ENCODE peak calls at places on chromosomes 3 and 15, in five cellular contexts. One of them, this sample, is unnamed.

GRCh38 chr3:53949541-53949940 is 57.9 kb upstream of the SELENOK start:
- DNase-seq in GM23338: no peak
- DNase-seq in hepatocyte: no peak
- DNase-seq in CD8-positive, alpha-beta T cell: no peak
- DNase-seq in astrocyte of the spinal cord: no peak
- DNase-seq in this sample: no peak

GRCh38 chr3:138799822-138800221 is 34.9 kb downstream of the PIK3CB start:
- DNase-seq in GM23338: no peak
- DNase-seq in hepatocyte: peak
- DNase-seq in CD8-positive, alpha-beta T cell: no peak
- DNase-seq in astrocyte of the spinal cord: no peak
- DNase-seq in this sample: no peak

GRCh38 chr15:74240002-74240568 is 4.0 kb downstream of the CCDC33 start:
- DNase-seq in GM23338: peak
- DNase-seq in hepatocyte: peak
- DNase-seq in CD8-positive, alpha-beta T cell: no peak
- DNase-seq in astrocyte of the spinal cord: peak
- DNase-seq in this sample: no peak

GRCh38 chr15:59170295-59170881 is 36.3 kb upstream of the LDHAL6B start:
- DNase-seq in GM23338: peak
- DNase-seq in hepatocyte: peak
- DNase-seq in CD8-positive, alpha-beta T cell: no peak
- DNase-seq in astrocyte of the spinal cord: peak
- DNase-seq in this sample: no peak

GRCh38 chr15:62958944-62959343 is 83.6 kb upstream of the TPM1 start:
- DNase-seq in GM23338: no peak
- DNase-seq in hepatocyte: no peak
- DNase-seq in CD8-positive, alpha-beta T cell: no peak
- DNase-seq in astrocyte of the spinal cord: no peak
- DNase-seq in this sample: no peak

GRCh38 chr3:139005356-139005993 is 593 bp downstream of the PRR23A start:
- DNase-seq in GM23338: no peak
- DNase-seq in hepatocyte: no peak
- DNase-seq in CD8-positive, alpha-beta T cell: no peak
- DNase-seq in astrocyte of the spinal cord: no peak
- DNase-seq in this sample: no peak

GRCh38 chr3:27554706-27555105 is 70.5 kb upstream of the SLC4A7 start:
- DNase-seq in GM23338: no peak
- DNase-seq in hepatocyte: no peak
- DNase-seq in CD8-positive, alpha-beta T cell: no peak
- DNase-seq in astrocyte of the spinal cord: no peak
- DNase-seq in this sample: no peak

GRCh38 chr3:126490619-126491018 is 14.9 kb upstream of the ZXDC start:
- DNase-seq in GM23338: peak
- DNase-seq in hepatocyte: peak
- DNase-seq in CD8-positive, alpha-beta T cell: no peak
- DNase-seq in astrocyte of the spinal cord: no peak
- DNase-seq in this sample: no peak

GRCh38 chr3:74066456-74066855 is 441.7 kb upstream of the PDZRN3 start:
- DNase-seq in GM23338: peak
- DNase-seq in hepatocyte: no peak
- DNase-seq in CD8-positive, alpha-beta T cell: no peak
- DNase-seq in astrocyte of the spinal cord: no peak
- DNase-seq in this sample: no peak

DNA sequence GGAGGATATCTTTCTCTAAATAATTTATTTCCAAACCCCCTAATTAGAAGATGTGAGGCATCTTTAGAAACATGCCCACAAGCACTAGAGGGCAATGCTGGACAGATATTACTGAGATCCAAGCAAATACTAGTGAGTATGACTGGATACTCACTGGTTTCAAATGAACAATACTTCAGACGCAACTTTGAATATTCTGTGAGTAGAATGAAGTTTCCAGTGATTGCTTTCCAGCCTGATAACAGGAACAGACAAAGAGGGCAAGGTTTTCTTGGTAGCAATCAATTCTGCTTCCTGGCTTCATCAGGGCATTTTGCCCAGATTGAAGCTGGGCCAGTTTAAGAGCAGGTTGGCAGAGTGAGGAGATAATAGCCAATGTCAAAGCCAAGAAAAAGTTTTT is 442.6 kb upstream of the PDZRN3 start:
- DNase-seq in GM23338: peak
- DNase-seq in hepatocyte: peak
- DNase-seq in CD8-positive, alpha-beta T cell: no peak
- DNase-seq in astrocyte of the spinal cord: peak
- DNase-seq in this sample: no peak
- TF ChIP-seq CTCF in GM23338: peak
- TF ChIP-seq CTCF in hepatocyte: peak
- TF ChIP-seq CTCF in CD8-positive, alpha-beta T cell: no peak
- TF ChIP-seq CTCF in astrocyte of the spinal cord: peak
- TF ChIP-seq CTCF in this sample: no peak

GRCh38 chr15:100911086-100911485 is 8.1 kb upstream of the LRRK1 start:
- DNase-seq in GM23338: no peak
- DNase-seq in hepatocyte: no peak
- DNase-seq in CD8-positive, alpha-beta T cell: no peak
- DNase-seq in astrocyte of the spinal cord: no peak
- DNase-seq in this sample: no peak

GRCh38 chr15:100918690-100919480 is at the start of gene LRRK1:
- DNase-seq in GM23338: peak
- DNase-seq in hepatocyte: peak
- DNase-seq in CD8-positive, alpha-beta T cell: no peak
- DNase-seq in astrocyte of the spinal cord: peak
- DNase-seq in this sample: peak

GRCh38 chr15:100918034-100918689 is 995 bp upstream of the LRRK1 start:
- DNase-seq in GM23338: peak
- DNase-seq in hepatocyte: peak
- DNase-seq in CD8-positive, alpha-beta T cell: peak
- DNase-seq in astrocyte of the spinal cord: peak
- DNase-seq in this sample: peak

GRCh38 chr15:100913961-100914360 is 5.2 kb upstream of the LRRK1 start:
- DNase-seq in GM23338: no peak
- DNase-seq in hepatocyte: no peak
- DNase-seq in CD8-positive, alpha-beta T cell: no peak
- DNase-seq in astrocyte of the spinal cord: no peak
- DNase-seq in this sample: no peak

GRCh38 chr15:100914876-100915275 is 4.3 kb upstream of the LRRK1 start:
- DNase-seq in GM23338: peak
- DNase-seq in hepatocyte: no peak
- DNase-seq in CD8-positive, alpha-beta T cell: no peak
- DNase-seq in astrocyte of the spinal cord: no peak
- DNase-seq in this sample: no peak
- TF ChIP-seq CTCF in GM23338: peak
- TF ChIP-seq CTCF in hepatocyte: peak
- TF ChIP-seq CTCF in CD8-positive, alpha-beta T cell: no peak
- TF ChIP-seq CTCF in astrocyte of the spinal cord: peak
- TF ChIP-seq CTCF in this sample: no peak

DNA sequence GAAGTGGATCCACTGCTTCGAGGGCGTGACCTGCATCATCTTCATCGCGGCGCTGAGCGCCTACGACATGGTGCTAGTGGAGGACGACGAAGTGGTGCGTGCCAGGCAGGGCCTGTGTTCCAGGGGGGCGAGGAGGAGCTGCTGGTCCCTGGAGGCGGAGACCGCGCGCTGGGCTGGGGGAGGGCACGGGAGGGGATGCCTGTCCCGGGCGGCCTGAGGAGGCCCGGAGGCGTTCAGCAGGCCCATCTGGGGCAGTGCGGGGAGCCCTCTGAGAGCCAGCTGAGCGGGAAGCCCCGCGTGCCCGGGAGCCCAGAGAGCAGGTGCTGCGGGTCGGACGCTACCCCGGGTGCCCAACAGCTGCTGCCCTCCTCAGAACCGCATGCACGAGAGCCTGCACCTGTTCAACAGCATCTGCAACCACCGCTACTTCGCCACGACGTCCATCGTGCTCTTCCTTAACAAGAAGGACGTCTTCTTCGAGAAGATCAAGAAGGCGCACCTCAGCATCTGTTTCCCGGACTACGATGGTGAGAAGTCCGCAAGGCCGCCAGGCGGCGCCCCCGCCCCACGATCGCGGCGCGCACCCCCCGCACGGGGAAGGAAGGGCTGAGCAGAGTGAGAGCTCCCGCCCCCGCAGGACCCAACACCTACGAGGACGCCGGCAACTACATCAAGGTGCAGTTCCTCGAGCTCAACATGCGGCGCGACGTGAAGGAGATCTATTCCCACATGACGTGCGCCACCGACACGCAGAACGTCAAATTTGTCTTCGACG is 2.9 kb downstream of the GNAT1 start:
- DNase-seq in GM23338: peak
- DNase-seq in hepatocyte: peak
- DNase-seq in CD8-positive, alpha-beta T cell: peak
- DNase-seq in astrocyte of the spinal cord: peak
- DNase-seq in this sample: peak
- TF ChIP-seq CTCF in GM23338: peak
- TF ChIP-seq CTCF in hepatocyte: peak
- TF ChIP-seq CTCF in CD8-positive, alpha-beta T cell: peak
- TF ChIP-seq CTCF in astrocyte of the spinal cord: peak
- TF ChIP-seq CTCF in this sample: peak

DNA sequence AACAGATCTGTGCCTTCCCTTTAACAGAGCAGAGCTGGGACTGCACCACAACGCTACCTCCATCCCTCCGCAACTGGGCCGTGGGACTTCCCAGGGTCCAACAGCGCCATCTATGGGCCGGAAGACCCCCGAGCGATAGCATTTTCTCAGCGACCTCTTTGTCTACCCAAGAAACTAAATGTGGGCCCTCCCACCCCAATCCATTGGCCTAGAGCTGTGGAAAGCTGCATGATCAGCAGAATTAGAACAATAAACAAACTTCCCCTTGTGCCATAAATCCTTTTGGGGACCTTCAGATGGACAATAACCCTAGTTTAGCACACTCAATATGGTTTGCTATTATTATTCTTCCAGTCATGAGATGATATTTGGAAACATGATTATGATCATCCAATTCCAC is 74.8 kb upstream of the NTRK3 start:
- DNase-seq in GM23338: peak
- DNase-seq in hepatocyte: peak
- DNase-seq in CD8-positive, alpha-beta T cell: no peak
- DNase-seq in astrocyte of the spinal cord: peak
- DNase-seq in this sample: peak
- TF ChIP-seq CTCF in GM23338: peak
- TF ChIP-seq CTCF in hepatocyte: peak
- TF ChIP-seq CTCF in CD8-positive, alpha-beta T cell: peak
- TF ChIP-seq CTCF in astrocyte of the spinal cord: peak
- TF ChIP-seq CTCF in this sample: peak

DNA sequence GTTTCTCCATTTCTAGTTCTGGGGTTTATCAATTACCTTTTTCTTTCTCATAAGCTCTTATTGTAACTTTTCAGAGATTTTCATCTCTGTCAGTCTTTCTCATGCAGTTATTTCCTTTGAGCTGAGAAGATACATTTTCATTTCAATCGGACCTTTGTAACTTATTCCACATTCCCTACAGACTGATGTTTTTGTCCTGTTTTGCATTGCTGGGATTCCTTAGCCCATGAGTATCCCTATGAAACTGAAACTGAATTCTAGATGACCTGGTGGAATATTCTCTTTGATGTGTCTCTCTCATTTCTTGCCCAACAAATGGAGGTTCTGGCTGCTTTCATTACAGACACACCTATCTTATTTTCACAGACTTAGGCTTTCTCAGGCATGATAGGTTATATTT is 10.5 kb upstream of the EPHA6 start:
- DNase-seq in GM23338: peak
- DNase-seq in hepatocyte: no peak
- DNase-seq in CD8-positive, alpha-beta T cell: no peak
- DNase-seq in astrocyte of the spinal cord: no peak
- DNase-seq in this sample: no peak
- TF ChIP-seq CTCF in GM23338: no peak
- TF ChIP-seq CTCF in hepatocyte: no peak
- TF ChIP-seq CTCF in CD8-positive, alpha-beta T cell: no peak
- TF ChIP-seq CTCF in astrocyte of the spinal cord: no peak
- TF ChIP-seq CTCF in this sample: no peak

GRCh38 chr3:49839193-49839809 is 17.1 kb downstream of the TRAIP start:
- DNase-seq in GM23338: peak
- DNase-seq in hepatocyte: peak
- DNase-seq in CD8-positive, alpha-beta T cell: peak
- DNase-seq in astrocyte of the spinal cord: peak
- DNase-seq in this sample: peak
- TF ChIP-seq CTCF in GM23338: peak
- TF ChIP-seq CTCF in hepatocyte: peak
- TF ChIP-seq CTCF in CD8-positive, alpha-beta T cell: peak
- TF ChIP-seq CTCF in astrocyte of the spinal cord: peak
- TF ChIP-seq CTCF in this sample: peak

GRCh38 chr3:66033241-66034138 is 5.2 kb downstream of the MAGI1 start:
- DNase-seq in GM23338: no peak
- DNase-seq in hepatocyte: no peak
- DNase-seq in CD8-positive, alpha-beta T cell: no peak
- DNase-seq in astrocyte of the spinal cord: no peak
- DNase-seq in this sample: peak
- TF ChIP-seq CTCF in GM23338: no peak
- TF ChIP-seq CTCF in hepatocyte: no peak
- TF ChIP-seq CTCF in CD8-positive, alpha-beta T cell: no peak
- TF ChIP-seq CTCF in astrocyte of the spinal cord: no peak
- TF ChIP-seq CTCF in this sample: no peak

DNA sequence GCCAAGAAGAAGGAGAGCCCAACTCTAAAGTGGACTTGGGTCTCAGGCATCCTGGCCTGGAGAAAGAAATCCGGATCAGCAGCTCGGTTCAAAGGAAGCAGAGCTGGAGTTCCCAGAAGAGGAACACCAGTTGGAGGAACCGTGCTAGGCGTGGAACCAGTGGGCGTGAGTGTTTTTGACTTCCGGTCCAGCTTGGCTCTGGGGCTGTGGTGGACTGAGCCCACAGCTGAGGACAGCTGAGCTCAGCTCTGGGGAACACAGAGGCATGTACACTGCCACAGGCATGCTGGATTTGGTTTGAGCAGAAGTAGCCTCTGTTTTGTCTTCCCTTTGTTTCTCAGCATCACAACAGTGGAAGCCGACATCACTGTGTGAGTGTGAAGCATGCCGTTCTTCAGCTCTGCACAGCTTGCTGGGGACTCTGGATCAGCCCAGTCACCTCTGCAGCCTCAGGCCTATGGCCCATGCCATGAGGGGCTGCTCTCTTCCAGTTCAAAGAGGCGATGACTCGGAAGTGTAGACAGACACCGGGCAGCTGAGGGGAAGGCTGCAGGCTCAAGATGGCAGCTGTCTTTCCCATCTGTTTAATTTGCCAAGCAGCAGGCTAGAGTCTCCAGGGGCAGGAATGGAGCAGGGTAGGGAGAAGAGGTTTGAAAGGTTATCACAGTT is 185.8 kb upstream of the UBE3A start:
- DNase-seq in GM23338: no peak
- DNase-seq in hepatocyte: no peak
- DNase-seq in CD8-positive, alpha-beta T cell: no peak
- DNase-seq in astrocyte of the spinal cord: no peak
- DNase-seq in this sample: no peak
- TF ChIP-seq CTCF in GM23338: no peak
- TF ChIP-seq CTCF in hepatocyte: no peak
- TF ChIP-seq CTCF in CD8-positive, alpha-beta T cell: no peak
- TF ChIP-seq CTCF in astrocyte of the spinal cord: no peak
- TF ChIP-seq CTCF in this sample: no peak

GRCh38 chr3:9249273-9250192 is at the start of gene SRGAP3:
- DNase-seq in GM23338: peak
- DNase-seq in hepatocyte: peak
- DNase-seq in CD8-positive, alpha-beta T cell: peak
- DNase-seq in astrocyte of the spinal cord: peak
- DNase-seq in this sample: peak
- TF ChIP-seq CTCF in GM23338: no peak
- TF ChIP-seq CTCF in hepatocyte: peak
- TF ChIP-seq CTCF in CD8-positive, alpha-beta T cell: peak
- TF ChIP-seq CTCF in astrocyte of the spinal cord: peak
- TF ChIP-seq CTCF in this sample: no peak

DNA sequence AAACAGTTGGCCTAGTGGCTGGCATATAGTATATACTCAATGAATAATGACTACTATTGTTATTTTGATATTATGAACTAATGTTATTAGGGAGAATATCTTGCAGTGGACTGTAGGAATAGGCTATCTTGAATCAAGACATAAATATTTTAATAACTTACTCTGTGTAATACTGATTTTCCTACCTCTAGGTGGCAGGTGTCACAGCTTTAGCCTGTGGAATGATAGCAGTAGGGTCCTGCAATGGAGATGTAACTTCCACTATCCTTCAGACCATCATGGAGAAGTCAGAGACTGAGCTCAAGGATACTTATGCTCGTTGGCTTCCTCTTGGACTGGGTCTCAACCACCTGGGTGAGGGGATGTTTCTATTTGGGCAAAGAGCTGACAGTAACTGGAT is 6.5 kb downstream of the PSMD2 start:
- DNase-seq in GM23338: no peak
- DNase-seq in hepatocyte: no peak
- DNase-seq in CD8-positive, alpha-beta T cell: no peak
- DNase-seq in astrocyte of the spinal cord: peak
- DNase-seq in this sample: no peak
- TF ChIP-seq CTCF in GM23338: peak
- TF ChIP-seq CTCF in hepatocyte: peak
- TF ChIP-seq CTCF in CD8-positive, alpha-beta T cell: no peak
- TF ChIP-seq CTCF in astrocyte of the spinal cord: peak
- TF ChIP-seq CTCF in this sample: no peak